ENCODE peak calls at places on chromosomes 6 and 20, in eight cellular contexts. C is uterus; I is heart right ventricle; F is bronchial epithelial cell; H is colonic mucosa; Y is CD4-positive, alpha-beta T cell; S is A549; W is heart left ventricle. G is an unnamed sample.

GRCh38 chr6:37988131-37988530 is 168.6 kb downstream of the ZFAND3 start:
- DNase-seq in C (no peak), I (no peak), F (no peak), H (no peak), Y (no peak), S (no peak), W (no peak), G (no peak)

GRCh38 chr20:1441133-1441532 is 25.5 kb downstream of the NSFL1C start:
- DNase-seq in C (no peak), I (no peak), F (no peak), H (no peak), Y (no peak), S (no peak), W (no peak), G (no peak)

GRCh38 chr6:126388235-126388634 is 48.3 kb downstream of the CENPW start:
- DNase-seq in C (no peak), I (no peak), F (no peak), H (no peak), Y (no peak), S (no peak), W (no peak), G (no peak)

GRCh38 chr20:47265984-47266383 is 90.5 kb downstream of the ZMYND8 start:
- DNase-seq in C (no peak), I (no peak), F (no peak), H (no peak), Y (no peak), S (no peak), W (no peak), G (no peak)

GRCh38 chr6:1526689-1527088 is 83.0 kb upstream of the FOXC1 start:
- DNase-seq in C (no peak), I (peak; percentile 27), F (no peak), H (no peak), Y (no peak), S (no peak), W (no peak), G (no peak)

GRCh38 chr20:59805786-59806577 is 127.5 kb downstream of the SYCP2 start:
- DNase-seq in C (no peak), I (no peak), F (no peak), H (peak; percentile 10), Y (no peak), S (no peak), W (no peak), G (peak; percentile 75)

GRCh38 chr6:11386323-11386722 is 151.2 kb upstream of the TMEM170B start:
- DNase-seq in C (no peak), I (no peak), F (no peak), H (no peak), Y (no peak), S (no peak), W (no peak), G (no peak)

GRCh38 chr20:48769111-48769879 is 58.5 kb downstream of the PREX1 start:
- DNase-seq in C (no peak), I (no peak), F (no peak), H (no peak), Y (peak; percentile 52), S (no peak), W (no peak), G (no peak)

GRCh38 chr6:6915219-6915618 is 192.5 kb upstream of the RREB1 start:
- DNase-seq in C (no peak), I (no peak), F (no peak), H (no peak), Y (no peak), S (peak; percentile 9), W (no peak), G (no peak)

GRCh38 chr20:34249291-34249690 is 8.1 kb downstream of the ASIP start:
- DNase-seq in C (no peak), I (no peak), F (no peak), H (no peak), Y (no peak), S (no peak), W (peak; percentile 27), G (no peak)

GRCh38 chr20:35117148-35117547 is 24.5 kb upstream of the TRPC4AP start:
- DNase-seq in C (no peak), I (no peak), F (no peak), H (no peak), Y (no peak), S (no peak), W (no peak), G (no peak)

GRCh38 chr6:41416165-41416837 is 80.9 kb downstream of the NCR2 start:
- DNase-seq in C (no peak), I (no peak), F (no peak), H (no peak), Y (no peak), S (no peak), W (no peak), G (no peak)

GRCh38 chr20:38961530-38962043 is 557 bp upstream of the DHX35 start:
- DNase-seq in C (no peak), I (no peak), F (no peak), H (no peak), Y (peak; percentile 4), S (peak; percentile 12), W (no peak), G (no peak)
- TF ChIP-seq CTCF in C (no peak), I (no peak), F (no peak), H (no peak), Y (no peak), S (no peak), W (no peak), G (no peak)

GRCh38 chr20:62779417-62779685 is 16.9 kb upstream of the MRGBP start:
- DNase-seq in C (no peak), I (no peak), F (no peak), H (no peak), Y (no peak), S (no peak), W (no peak), G (no peak)

GRCh38 chr20:62778058-62778457 is 18.2 kb upstream of the MRGBP start:
- DNase-seq in C (no peak), I (no peak), F (no peak), H (no peak), Y (no peak), S (no peak), W (no peak), G (no peak)

GRCh38 chr20:62780204-62780603 is 16.1 kb upstream of the MRGBP start:
- DNase-seq in C (no peak), I (no peak), F (no peak), H (no peak), Y (no peak), S (no peak), W (no peak), G (no peak)

GRCh38 chr20:62777528-62777830 is 18.8 kb upstream of the MRGBP start:
- DNase-seq in C (no peak), I (no peak), F (no peak), H (no peak), Y (no peak), S (no peak), W (no peak), G (no peak)

DNA sequence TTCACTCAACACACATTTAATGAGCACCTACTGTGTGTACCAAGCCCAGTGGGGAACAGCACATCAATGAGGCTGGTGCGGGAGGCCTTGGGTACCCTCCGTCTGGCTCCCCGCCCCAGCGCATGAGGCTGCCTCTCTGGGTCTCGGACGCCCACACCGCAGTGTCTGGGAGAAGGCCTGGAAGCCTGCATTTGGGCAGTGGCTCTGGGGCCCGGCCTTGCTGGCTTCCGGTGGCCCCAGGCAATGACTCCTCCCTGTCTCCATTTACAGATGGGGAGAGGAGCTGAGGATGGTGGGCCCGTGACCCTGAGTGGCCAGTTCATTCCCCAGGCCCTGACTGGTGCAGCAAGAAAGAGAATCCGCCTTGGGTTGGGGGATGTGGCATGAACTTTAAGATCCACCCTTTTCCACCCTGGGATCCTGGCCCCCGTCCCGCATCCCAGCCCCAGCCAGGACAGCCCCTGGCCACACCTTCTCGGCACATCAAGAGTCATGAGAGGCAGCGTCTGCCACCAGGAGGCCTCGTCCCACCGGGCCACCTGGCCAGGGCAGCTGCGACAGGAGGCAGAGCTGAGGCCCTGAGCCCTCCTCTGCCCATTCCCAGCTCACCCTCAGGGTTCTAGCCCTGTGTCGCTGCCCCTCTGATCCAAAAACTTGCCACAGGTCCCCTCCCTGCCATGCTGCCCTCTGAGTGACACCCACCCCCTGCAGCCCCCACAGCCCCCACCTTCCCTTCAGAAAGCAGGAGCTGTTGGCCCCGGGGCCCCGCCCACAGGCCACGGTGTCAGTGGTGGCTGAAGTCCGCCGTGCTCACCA is 17.5 kb upstream of the MRGBP start:
- DNase-seq in C (no peak), I (no peak), F (no peak), H (no peak), Y (no peak), S (no peak), W (no peak), G (no peak)
- TF ChIP-seq CTCF in C (no peak), I (no peak), F (no peak), H (no peak), Y (no peak), S (no peak), W (no peak), G (no peak)

GRCh38 chr6:150905769-150906168 is 40.3 kb downstream of the MTHFD1L start:
- DNase-seq in C (no peak), I (no peak), F (no peak), H (no peak), Y (no peak), S (no peak), W (no peak), G (no peak)
- TF ChIP-seq CTCF in C (no peak), I (no peak), F (peak; percentile 36), H (no peak), Y (no peak), S (peak; percentile 25), W (peak; percentile 27), G (peak; percentile 29)

GRCh38 chr6:159527351-159527750 is 165.7 kb downstream of the SOD2 start:
- DNase-seq in C (no peak), I (no peak), F (no peak), H (no peak), Y (no peak), S (no peak), W (no peak), G (no peak)
- TF ChIP-seq CTCF in C (no peak), I (no peak), F (no peak), H (no peak), Y (no peak), S (no peak), W (no peak), G (no peak)

GRCh38 chr6:123529058-123529457 is 107.7 kb downstream of the TRDN start:
- DNase-seq in C (no peak), I (no peak), F (no peak), H (no peak), Y (no peak), S (no peak), W (no peak), G (no peak)

GRCh38 chr6:123529843-123530242 is 106.9 kb downstream of the TRDN start:
- DNase-seq in C (no peak), I (no peak), F (peak; percentile 56), H (no peak), Y (no peak), S (peak; percentile 79), W (no peak), G (no peak)

GRCh38 chr6:123533862-123534261 is 102.9 kb downstream of the TRDN start:
- DNase-seq in C (no peak), I (no peak), F (no peak), H (no peak), Y (no peak), S (no peak), W (no peak), G (no peak)

GRCh38 chr6:123534264-123534663 is 102.5 kb downstream of the TRDN start:
- DNase-seq in C (no peak), I (peak; percentile 37), F (no peak), H (no peak), Y (no peak), S (no peak), W (peak; percentile 51), G (no peak)
- TF ChIP-seq CTCF in C (no peak), I (no peak), F (no peak), H (no peak), Y (no peak), S (no peak), W (no peak), G (no peak)

G was measured in osteocyte.